ENCODE peak calls at places on chromosomes 5 and 9, in six cellular contexts. One of them, this sample, is unnamed.

GRCh38 chr5:148972958-148973357 is 89.9 kb downstream of the SH3TC2 start:
- DNase-seq in activated CD8-positive, alpha-beta memory T cell treated with anti-CD3 and anti-CD28 coated beads for 24 hours: no peak
- DNase-seq in GOT3: peak
- DNase-seq in SJSA1: peak
- DNase-seq in activated CD4-positive, alpha-beta T cell treated with anti-CD3 and anti-CD28 coated beads, Interleukin-2, amount 50 U/mL, for 48 hours: no peak
- DNase-seq in endothelial cell: peak
- DNase-seq in this sample: no peak

GRCh38 chr9:118059520-118060278 is 355.5 kb downstream of the TLR4 start:
- DNase-seq in activated CD8-positive, alpha-beta memory T cell treated with anti-CD3 and anti-CD28 coated beads for 24 hours: no peak
- DNase-seq in GOT3: no peak
- DNase-seq in SJSA1: peak
- DNase-seq in activated CD4-positive, alpha-beta T cell treated with anti-CD3 and anti-CD28 coated beads, Interleukin-2, amount 50 U/mL, for 48 hours: peak
- DNase-seq in endothelial cell: peak
- DNase-seq in this sample: peak

GRCh38 chr5:134438641-134439621 is 27.2 kb upstream of the CDKN2AIPNL start:
- DNase-seq in activated CD8-positive, alpha-beta memory T cell treated with anti-CD3 and anti-CD28 coated beads for 24 hours: no peak
- DNase-seq in GOT3: peak
- DNase-seq in SJSA1: peak
- DNase-seq in activated CD4-positive, alpha-beta T cell treated with anti-CD3 and anti-CD28 coated beads, Interleukin-2, amount 50 U/mL, for 48 hours: no peak
- DNase-seq in endothelial cell: no peak
- DNase-seq in this sample: no peak

GRCh38 chr5:150694638-150695037 is 6.2 kb downstream of the RBM22 start:
- DNase-seq in activated CD8-positive, alpha-beta memory T cell treated with anti-CD3 and anti-CD28 coated beads for 24 hours: no peak
- DNase-seq in GOT3: no peak
- DNase-seq in SJSA1: no peak
- DNase-seq in activated CD4-positive, alpha-beta T cell treated with anti-CD3 and anti-CD28 coated beads, Interleukin-2, amount 50 U/mL, for 48 hours: no peak
- DNase-seq in endothelial cell: no peak
- DNase-seq in this sample: no peak

GRCh38 chr9:135083831-135084230 is 3.6 kb upstream of the OLFM1 start:
- DNase-seq in activated CD8-positive, alpha-beta memory T cell treated with anti-CD3 and anti-CD28 coated beads for 24 hours: no peak
- DNase-seq in GOT3: no peak
- DNase-seq in SJSA1: no peak
- DNase-seq in activated CD4-positive, alpha-beta T cell treated with anti-CD3 and anti-CD28 coated beads, Interleukin-2, amount 50 U/mL, for 48 hours: no peak
- DNase-seq in endothelial cell: no peak
- DNase-seq in this sample: no peak

GRCh38 chr5:21219255-21219654 is 1231.3 kb upstream of the CDH18 start:
- DNase-seq in activated CD8-positive, alpha-beta memory T cell treated with anti-CD3 and anti-CD28 coated beads for 24 hours: no peak
- DNase-seq in GOT3: no peak
- DNase-seq in SJSA1: no peak
- DNase-seq in activated CD4-positive, alpha-beta T cell treated with anti-CD3 and anti-CD28 coated beads, Interleukin-2, amount 50 U/mL, for 48 hours: no peak
- DNase-seq in endothelial cell: no peak
- DNase-seq in this sample: no peak

GRCh38 chr5:13866792-13867191 is 77.7 kb downstream of the DNAH5 start:
- DNase-seq in activated CD8-positive, alpha-beta memory T cell treated with anti-CD3 and anti-CD28 coated beads for 24 hours: no peak
- DNase-seq in GOT3: no peak
- DNase-seq in SJSA1: no peak
- DNase-seq in activated CD4-positive, alpha-beta T cell treated with anti-CD3 and anti-CD28 coated beads, Interleukin-2, amount 50 U/mL, for 48 hours: peak
- DNase-seq in endothelial cell: peak
- DNase-seq in this sample: peak

GRCh38 chr9:134263575-134263974 is 62.7 kb upstream of the RXRA start:
- DNase-seq in activated CD8-positive, alpha-beta memory T cell treated with anti-CD3 and anti-CD28 coated beads for 24 hours: no peak
- DNase-seq in GOT3: no peak
- DNase-seq in SJSA1: no peak
- DNase-seq in activated CD4-positive, alpha-beta T cell treated with anti-CD3 and anti-CD28 coated beads, Interleukin-2, amount 50 U/mL, for 48 hours: no peak
- DNase-seq in endothelial cell: no peak
- DNase-seq in this sample: no peak

GRCh38 chr5:39998518-39998917 is 573.7 kb upstream of the DAB2 start:
- DNase-seq in activated CD8-positive, alpha-beta memory T cell treated with anti-CD3 and anti-CD28 coated beads for 24 hours: no peak
- DNase-seq in GOT3: no peak
- DNase-seq in SJSA1: no peak
- DNase-seq in activated CD4-positive, alpha-beta T cell treated with anti-CD3 and anti-CD28 coated beads, Interleukin-2, amount 50 U/mL, for 48 hours: no peak
- DNase-seq in endothelial cell: no peak
- DNase-seq in this sample: no peak

GRCh38 chr9:121312169-121312568 is 44.2 kb downstream of the GSN start:
- DNase-seq in activated CD8-positive, alpha-beta memory T cell treated with anti-CD3 and anti-CD28 coated beads for 24 hours: no peak
- DNase-seq in GOT3: no peak
- DNase-seq in SJSA1: no peak
- DNase-seq in activated CD4-positive, alpha-beta T cell treated with anti-CD3 and anti-CD28 coated beads, Interleukin-2, amount 50 U/mL, for 48 hours: no peak
- DNase-seq in endothelial cell: no peak
- DNase-seq in this sample: no peak

GRCh38 chr9:104961701-104962359 is 33.9 kb upstream of the ABCA1 start:
- DNase-seq in activated CD8-positive, alpha-beta memory T cell treated with anti-CD3 and anti-CD28 coated beads for 24 hours: no peak
- DNase-seq in GOT3: no peak
- DNase-seq in SJSA1: no peak
- DNase-seq in activated CD4-positive, alpha-beta T cell treated with anti-CD3 and anti-CD28 coated beads, Interleukin-2, amount 50 U/mL, for 48 hours: no peak
- DNase-seq in endothelial cell: no peak
- DNase-seq in this sample: no peak

GRCh38 chr9:35333551-35333950 is 156.4 kb upstream of the RUSC2 start:
- DNase-seq in activated CD8-positive, alpha-beta memory T cell treated with anti-CD3 and anti-CD28 coated beads for 24 hours: no peak
- DNase-seq in GOT3: no peak
- DNase-seq in SJSA1: no peak
- DNase-seq in activated CD4-positive, alpha-beta T cell treated with anti-CD3 and anti-CD28 coated beads, Interleukin-2, amount 50 U/mL, for 48 hours: no peak
- DNase-seq in endothelial cell: no peak
- DNase-seq in this sample: no peak

This sample was measured in activated CD4-positive, alpha-beta memory T cell treated with anti-CD3 and anti-CD28 coated beads, Interleukin-2, amount 10 ng/mL, durations not matched to agents 7 days and 5 days.